ENCODE peak calls at places on chromosomes 1 and 21, in ten cellular contexts. P, T, Z, G, O, A, N, U, M and Y are unnamed samples. For H3K4me1, the result is how much of the 10 kb centered on the place peaks cover.

GRCh38 chr1:22861764-22862440 is 110.8 kb downstream of the LACTBL1 start:
- DNase-seq in M (no peak), O (no peak), A (no peak), N (peak), P (peak), U (no peak), G (peak), Z (peak), T (no peak), Y (peak)

GRCh38 chr1:99173900-99174299 is 90.4 kb upstream of the PLPPR4 start:
- DNase-seq in A (no peak), U (no peak), O (no peak), G (no peak), P (no peak), N (no peak), T (no peak), M (no peak), Z (no peak), Y (no peak)

GRCh38 chr1:77068013-77068412 is 151.2 kb downstream of the PIGK start:
- DNase-seq in O (no peak), G (no peak), Z (no peak), N (no peak), M (no peak), U (no peak), T (no peak), A (no peak), P (no peak), Y (no peak)

GRCh38 chr1:168243200-168243599 is 17.4 kb downstream of the SFT2D2 start:
- DNase-seq in O (no peak), N (no peak), T (no peak), M (peak), P (no peak), G (peak), Z (peak), U (no peak), A (no peak), Y (no peak)

GRCh38 chr1:11147371-11147770 is 41.8 kb upstream of the ANGPTL7 start:
- DNase-seq in A (no peak), Z (no peak), O (no peak), M (no peak), N (no peak), G (no peak), T (no peak), U (no peak), P (peak), Y (no peak)

GRCh38 chr1:246961939-246962373 is 30.2 kb upstream of the AHCTF1 start:
- DNase-seq in P (no peak), M (no peak), N (no peak), O (no peak), Z (peak), G (peak), U (peak), A (peak), T (no peak), Y (no peak)

GRCh38 chr21:18764720-18765119 is 361.1 kb upstream of the TMPRSS15 start:
- DNase-seq in N (no peak), Z (no peak), G (no peak), O (no peak), P (no peak), M (no peak), T (no peak), A (no peak), U (no peak), Y (no peak)

GRCh38 chr1:35345439-35345981 is 77.0 kb downstream of the ZMYM4 start:
- DNase-seq in O (no peak), P (no peak), N (no peak), U (peak), G (peak), M (no peak), Z (peak), T (no peak), A (peak), Y (no peak)

GRCh38 chr21:44374601-44375280 is 21.3 kb downstream of the TRPM2 start:
- DNase-seq in U (peak), P (no peak), N (no peak), T (peak), O (peak), Z (no peak), G (no peak), M (no peak), A (no peak), Y (no peak)

GRCh38 chr1:160112370-160112769 is 3.2 kb upstream of the ATP1A2 start:
- DNase-seq in O (no peak), U (no peak), N (no peak), T (no peak), G (no peak), Z (no peak), P (no peak), M (peak), A (no peak), Y (no peak)

GRCh38 chr1:172447641-172448040 is 3.8 kb upstream of the PIGC start:
- DNase-seq in M (no peak), T (no peak), U (no peak), Z (peak), A (no peak), O (no peak), G (no peak), N (no peak), P (no peak), Y (no peak)

GRCh38 chr1:55916480-55916879 is 662.9 kb downstream of the PLPP3 start:
- DNase-seq in M (no peak), A (no peak), T (no peak), N (no peak), G (peak), O (no peak), U (no peak), P (no peak), Z (peak), Y (no peak)

GRCh38 chr1:33925586-33925985 is 61.7 kb downstream of the HMGB4 start:
- DNase-seq in O (no peak), U (no peak), A (no peak), G (peak), N (no peak), Z (no peak), P (no peak), M (no peak), T (no peak), Y (no peak)

GRCh38 chr1:31642366-31642765 is 2.3 kb downstream of the PEF1 start:
- DNase-seq in N (no peak), A (no peak), Z (no peak), P (no peak), G (no peak), U (no peak), M (no peak), O (no peak), T (no peak), Y (no peak)

GRCh38 chr1:35600593-35600992 is 27.5 kb downstream of the TFAP2E start:
- DNase-seq in T (no peak), A (no peak), Z (no peak), U (no peak), O (no peak), M (no peak), N (no peak), P (no peak), G (no peak), Y (no peak)

GRCh38 chr1:54371936-54372385 is 34.2 kb downstream of the SSBP3 start:
- DNase-seq in M (no peak), O (no peak), U (no peak), P (no peak), Z (no peak), N (no peak), A (no peak), G (no peak), T (no peak), Y (no peak)

GRCh38 chr1:51558375-51558924 is 39.4 kb upstream of the EPS15 start:
- DNase-seq in O (no peak), U (no peak), N (no peak), A (no peak), G (peak), Z (peak), M (no peak), P (no peak), T (no peak), Y (no peak)

GRCh38 chr1:152486400-152487006 is 24.1 kb upstream of the LCE5A start:
- DNase-seq in O (no peak), P (peak), A (no peak), G (no peak), Z (no peak), T (no peak), M (no peak), U (no peak), N (no peak), Y (no peak)

GRCh38 chr1:107925565-107925964 is 39.4 kb downstream of the VAV3 start:
- DNase-seq in Z (no peak), A (no peak), U (no peak), P (no peak), G (no peak), T (no peak), M (no peak), O (no peak), N (no peak), Y (no peak)

GRCh38 chr1:16717174-16718108 is 22.9 kb upstream of the RNU1-4 start:
- DNase-seq in M (no peak), Z (no peak), O (peak), U (no peak), G (no peak), A (no peak), T (peak), P (no peak), N (peak), Y (peak)

GRCh38 chr1:205445653-205445955 is 10.2 kb downstream of the BLACAT1 start:
- DNase-seq in N (no peak), T (peak), O (no peak), P (no peak), G (no peak), Z (no peak), A (no peak), U (no peak), M (no peak), Y (no peak)

GRCh38 chr1:19330449-19331135 is 18.5 kb downstream of the SLC66A1 start:
- DNase-seq in Z (no peak), A (no peak), N (peak), O (no peak), M (no peak), P (no peak), U (no peak), G (no peak), T (no peak), Y (no peak)

GRCh38 chr1:48027533-48027835 is 30.3 kb upstream of the TRABD2B start:
- DNase-seq in Z (no peak), G (no peak), O (no peak), T (no peak), P (no peak), M (no peak), N (no peak), U (no peak), A (no peak), Y (no peak)

GRCh38 chr1:178928041-178928440 is 57.2 kb upstream of the ANGPTL1 start:
- DNase-seq in P (no peak), N (no peak), M (no peak), Z (no peak), T (no peak), U (no peak), A (no peak), O (no peak), G (no peak), Y (no peak)

GRCh38 chr21:31386006-31386405 is 41.9 kb upstream of the TIAM1 start:
- DNase-seq in G (no peak), T (no peak), U (no peak), O (no peak), N (no peak), Z (no peak), M (no peak), P (no peak), A (no peak), Y (no peak)

GRCh38 chr1:167249702-167250101 is 29.0 kb downstream of the POU2F1 start:
- DNase-seq in A (no peak), T (no peak), O (no peak), M (no peak), Z (no peak), U (no peak), P (no peak), N (no peak), G (no peak), Y (no peak)

GRCh38 chr1:22626219-22626902 is 10.1 kb upstream of the C1QA start:
- DNase-seq in P (no peak), A (no peak), T (no peak), M (no peak), U (no peak), N (no peak), O (peak), G (no peak), Z (no peak), Y (no peak)

GRCh38 chr1:190563230-190563629 is 85.6 kb upstream of the BRINP3 start:
- DNase-seq in O (peak), U (no peak), T (no peak), M (no peak), N (no peak), A (no peak), G (no peak), P (no peak), Z (no peak), Y (no peak)

GRCh38 chr1:174114788-174115448 is 44.4 kb upstream of the RABGAP1L start:
- DNase-seq in U (no peak), G (peak), A (no peak), T (no peak), Z (peak), P (peak), O (no peak), M (no peak), N (peak), Y (no peak)

GRCh38 chr1:24409535-24409934 is 4.0 kb downstream of the STPG1 start:
- DNase-seq in U (no peak), M (no peak), G (peak), A (no peak), N (no peak), P (no peak), T (no peak), Z (peak), O (no peak), Y (no peak)

GRCh38 chr1:1352784-1353388 is 3.7 kb upstream of the DVL1 start:
- DNase-seq in O (no peak), G (no peak), T (no peak), A (no peak), P (no peak), M (no peak), N (no peak), U (no peak), Z (no peak), Y (peak)

GRCh38 chr1:66539491-66539890 is 5.5 kb downstream of the SGIP1 start:
- DNase-seq in G (no peak), Z (no peak), O (no peak), T (no peak), A (no peak), N (no peak), P (no peak), U (no peak), M (no peak), Y (no peak)

GRCh38 chr21:28239345-28239744 is 753.3 kb downstream of the LTN1 start:
- DNase-seq in N (no peak), T (no peak), M (no peak), G (peak), U (no peak), O (no peak), Z (peak), A (no peak), P (no peak), Y (no peak)

GRCh38 chr21:37139154-37139553 is 66.1 kb downstream of the TTC3 start:
- DNase-seq in A (no peak), Z (no peak), O (no peak), P (no peak), U (no peak), M (no peak), N (no peak), T (no peak), G (no peak), Y (no peak)

GRCh38 chr1:203408485-203409229 is 57.7 kb upstream of the FMOD start:
- DNase-seq in M (peak), U (no peak), N (peak), O (peak), P (no peak), A (peak), G (peak), T (peak), Z (peak), Y (no peak)
- H3K4me3 ChIP-seq in M (no peak), U (no peak), N (no peak), O (no peak), P (no peak), A (no peak), G (no peak), T (no peak), Z (no peak), Y (no peak)

DNA sequence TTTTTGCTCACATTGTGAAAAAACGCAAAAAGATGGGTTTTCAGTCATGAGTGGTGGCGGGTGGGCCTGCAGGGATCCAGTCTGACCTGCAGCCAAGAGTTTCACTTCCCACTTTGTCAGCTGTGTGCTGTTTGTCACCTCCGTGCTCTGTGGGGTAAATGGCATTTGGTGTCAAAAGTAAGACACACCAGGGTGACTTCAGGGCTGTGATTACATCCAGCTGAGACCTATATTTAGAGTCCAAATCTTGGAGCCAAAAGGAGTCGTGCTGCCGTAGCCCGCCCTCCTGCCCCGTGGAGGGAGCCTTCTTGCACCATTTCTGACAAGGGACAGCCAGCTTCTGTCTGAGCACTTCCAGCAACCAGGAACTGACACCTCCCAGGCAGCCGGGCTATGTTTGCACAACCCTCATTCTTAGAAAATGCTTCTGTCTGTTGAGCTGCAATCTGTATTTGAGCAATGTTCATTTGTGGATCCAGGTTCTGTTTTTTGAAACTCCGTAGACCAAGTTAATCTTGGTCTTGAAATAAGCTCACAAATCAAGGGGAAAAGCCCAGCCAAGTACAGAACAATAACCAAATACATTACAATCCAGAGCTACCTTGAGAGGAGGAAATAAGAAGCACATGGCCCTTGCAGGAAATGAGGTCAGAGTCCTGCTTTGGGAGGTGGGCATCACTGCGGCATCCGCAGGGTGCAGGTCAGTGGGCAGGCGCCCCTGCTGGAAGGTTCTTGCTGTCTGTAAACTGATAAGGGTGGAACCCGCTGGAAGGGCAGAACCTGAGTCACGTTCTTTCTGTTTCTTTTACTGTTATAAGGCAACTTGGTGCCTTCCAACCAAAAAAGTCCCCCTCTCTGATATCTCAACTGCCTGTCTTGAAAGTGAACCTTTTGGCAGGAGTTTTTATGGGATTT is 14.4 kb downstream of the ABCG1 start:
- DNase-seq in P (peak), N (peak), M (peak), U (peak), O (peak), T (no peak), Z (peak), A (peak), G (peak), Y (peak)
- H3K4me1 ChIP-seq in P (under half), N (under half), M (half or more), U (half or more), O (half or more), T (under half), Z (under half), A (under half), G (under half), Y (under half)

GRCh38 chr1:6782151-6782550 is 3.1 kb upstream of the CAMTA1 start:
- DNase-seq in P (no peak), T (no peak), N (no peak), M (no peak), G (no peak), O (no peak), U (no peak), A (no peak), Z (no peak), Y (no peak)

GRCh38 chr1:6784560-6785317 is 515 bp upstream of the CAMTA1 start:
- DNase-seq in U (peak), M (peak), Z (peak), G (peak), O (peak), A (peak), P (peak), T (peak), N (peak), Y (peak)

GRCh38 chr1:6783956-6784559 is 1.2 kb upstream of the CAMTA1 start:
- DNase-seq in T (no peak), O (no peak), G (peak), N (no peak), U (no peak), Z (peak), P (no peak), M (no peak), A (no peak), Y (no peak)

GRCh38 chr1:6785318-6785712 is at the start of gene CAMTA1:
- DNase-seq in M (no peak), A (no peak), G (no peak), O (no peak), U (no peak), P (no peak), T (no peak), N (no peak), Z (no peak), Y (no peak)

DNA sequence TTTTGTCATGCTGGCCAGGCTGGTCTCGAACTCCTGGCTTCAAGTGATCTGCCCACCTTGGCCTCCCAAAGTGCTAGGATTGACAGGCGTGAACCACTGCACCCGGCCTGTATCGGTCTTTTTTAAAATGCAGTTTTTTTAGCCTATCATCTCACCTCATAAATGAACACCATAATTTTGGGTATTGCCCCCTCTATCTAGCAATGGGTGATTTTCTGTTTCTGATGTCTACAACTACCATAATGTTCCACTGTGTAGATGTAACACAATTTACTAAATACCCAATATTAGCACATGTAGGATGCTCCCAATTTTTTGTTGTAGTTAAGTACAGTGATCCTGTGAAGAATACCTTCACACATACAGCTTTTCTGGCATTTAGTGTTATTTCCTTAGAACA is 2.0 kb upstream of the CAMTA1 start:
- DNase-seq in U (no peak), M (no peak), A (no peak), N (no peak), T (no peak), P (no peak), O (no peak), Z (no peak), G (no peak), Y (no peak)
- H3K4me3 ChIP-seq in U (no peak), M (peak), A (peak), N (no peak), T (no peak), P (no peak), O (peak), Z (peak), G (peak), Y (no peak)

GRCh38 chr1:203521071-203521794 is 27.3 kb downstream of the OPTC start:
- DNase-seq in O (no peak), U (no peak), M (no peak), Z (no peak), A (peak), G (no peak), N (no peak), T (no peak), P (peak), Y (peak)
- H3K4me1 ChIP-seq in O (under half), U (under half), M (under half), Z (under half), A (under half), G (under half), N (under half), T (under half), P (under half), Y (under half)

GRCh38 chr1:61139324-61140055 is 57.1 kb downstream of the NFIA start:
- DNase-seq in U (no peak), G (peak), M (no peak), O (no peak), P (peak), N (no peak), A (peak), T (no peak), Z (peak), Y (no peak)
- H3K4me3 ChIP-seq in U (no peak), G (no peak), M (no peak), O (peak), P (no peak), N (no peak), A (no peak), T (no peak), Z (no peak), Y (no peak)

GRCh38 chr21:26881504-26882228 is 36.5 kb upstream of the ADAMTS1 start:
- DNase-seq in N (no peak), G (peak), P (no peak), O (no peak), U (no peak), M (no peak), T (no peak), A (no peak), Z (peak), Y (no peak)
- H3K4me1 ChIP-seq in N (under half), G (under half), P (under half), O (under half), U (under half), M (under half), T (under half), A (under half), Z (under half), Y (under half)

GRCh38 chr1:88774151-88774556 is 90.1 kb downstream of the PKN2 start:
- DNase-seq in Z (no peak), M (no peak), U (no peak), O (no peak), G (no peak), T (no peak), P (no peak), N (peak), A (no peak), Y (no peak)
- H3K4me3 ChIP-seq in Z (no peak), M (no peak), U (no peak), O (no peak), G (no peak), T (no peak), P (no peak), N (no peak), A (no peak), Y (no peak)

GRCh38 chr1:154158307-154159125 is 3.6 kb upstream of the NUP210L start:
- DNase-seq in M (no peak), G (no peak), N (no peak), O (no peak), U (no peak), A (no peak), Z (no peak), T (no peak), P (no peak), Y (no peak)
- H3K4me1 ChIP-seq in M (under half), G (under half), N (under half), O (under half), U (under half), A (under half), Z (under half), T (under half), P (under half), Y (under half)